ENCODE peak calls at places on chromosomes 4 and X, in four cellular contexts. One of them, this sample, is unnamed.

GRCh38 chrX:64093761-64094160 is 111.7 kb downstream of the AMER1 start:
- DNase-seq in DND-41: no peak
- DNase-seq in uterus: no peak
- DNase-seq in right lobe of liver: no peak
- DNase-seq in this sample: no peak

GRCh38 chrX:97372006-97372766 is 488.5 kb downstream of the RPA4 start:
- DNase-seq in DND-41: no peak
- DNase-seq in uterus: no peak
- DNase-seq in right lobe of liver: no peak
- DNase-seq in this sample: no peak

GRCh38 chrX:130869239-130869638 is 33.8 kb downstream of the ENOX2 start:
- DNase-seq in DND-41: no peak
- DNase-seq in uterus: no peak
- DNase-seq in right lobe of liver: no peak
- DNase-seq in this sample: no peak

GRCh38 chr4:55554453-55555030 is 7.8 kb upstream of the CLOCK start:
- DNase-seq in DND-41: no peak
- DNase-seq in uterus: no peak
- DNase-seq in right lobe of liver: no peak
- DNase-seq in this sample: no peak

GRCh38 chr4:30757357-30757756 is 37.2 kb downstream of the PCDH7 start:
- DNase-seq in DND-41: no peak
- DNase-seq in uterus: no peak
- DNase-seq in right lobe of liver: no peak
- DNase-seq in this sample: no peak

GRCh38 chr4:4398430-4398829 is 11.5 kb downstream of the NSG1 start:
- DNase-seq in DND-41: no peak
- DNase-seq in uterus: no peak
- DNase-seq in right lobe of liver: no peak
- DNase-seq in this sample: no peak

GRCh38 chr4:189940178-189941004 is at the start of gene FRG1:
- DNase-seq in DND-41: peak
- DNase-seq in uterus: peak
- DNase-seq in right lobe of liver: peak
- DNase-seq in this sample: peak

GRCh38 chr4:137981277-137981676 is 260.9 kb downstream of the SLC7A11 start:
- DNase-seq in DND-41: no peak
- DNase-seq in uterus: no peak
- DNase-seq in right lobe of liver: no peak
- DNase-seq in this sample: no peak

GRCh38 chr4:138897818-138898226 is 117.8 kb upstream of the NOCT start:
- DNase-seq in DND-41: no peak
- DNase-seq in uterus: no peak
- DNase-seq in right lobe of liver: no peak
- DNase-seq in this sample: peak

GRCh38 chr4:105520819-105521790 is 31.3 kb upstream of the ARHGEF38 start:
- DNase-seq in DND-41: peak
- DNase-seq in uterus: no peak
- DNase-seq in right lobe of liver: no peak
- DNase-seq in this sample: no peak

GRCh38 chrX:10171291-10171690 is 14.5 kb downstream of the CLCN4 start:
- DNase-seq in DND-41: no peak
- DNase-seq in uterus: no peak
- DNase-seq in right lobe of liver: no peak
- DNase-seq in this sample: no peak

GRCh38 chr4:54066718-54067129 is 2.3 kb upstream of the CHIC2 start:
- DNase-seq in DND-41: no peak
- DNase-seq in uterus: no peak
- DNase-seq in right lobe of liver: no peak
- DNase-seq in this sample: peak

GRCh38 chr4:183268556-183268955 is 51.5 kb downstream of the CLDN22 start:
- DNase-seq in DND-41: no peak
- DNase-seq in uterus: no peak
- DNase-seq in right lobe of liver: no peak
- DNase-seq in this sample: no peak

GRCh38 chr4:69534697-69535096 is 39.0 kb upstream of the UGT2B4 start:
- DNase-seq in DND-41: no peak
- DNase-seq in uterus: no peak
- DNase-seq in right lobe of liver: no peak
- DNase-seq in this sample: no peak

GRCh38 chr4:189823611-189824010 is 117.1 kb upstream of the FRG1 start:
- DNase-seq in DND-41: no peak
- DNase-seq in uterus: no peak
- DNase-seq in right lobe of liver: no peak
- DNase-seq in this sample: no peak

GRCh38 chrX:10356979-10357378 is 200.2 kb downstream of the CLCN4 start:
- DNase-seq in DND-41: no peak
- DNase-seq in uterus: no peak
- DNase-seq in right lobe of liver: no peak
- DNase-seq in this sample: no peak

GRCh38 chr4:89301902-89302301 is 5.7 kb downstream of the GPRIN3 start:
- DNase-seq in DND-41: no peak
- DNase-seq in uterus: no peak
- DNase-seq in right lobe of liver: no peak
- DNase-seq in this sample: no peak

GRCh38 chr4:48490680-48491513 is 845 bp downstream of the ZAR1 start:
- DNase-seq in DND-41: no peak
- DNase-seq in uterus: no peak
- DNase-seq in right lobe of liver: no peak
- DNase-seq in this sample: no peak

GRCh38 chr4:73417973-73418372 is 13.9 kb downstream of the ALB start:
- DNase-seq in DND-41: peak
- DNase-seq in uterus: no peak
- DNase-seq in right lobe of liver: no peak
- DNase-seq in this sample: no peak

GRCh38 chr4:153146031-153146430 is 58.2 kb upstream of the TRIM2 start:
- DNase-seq in DND-41: no peak
- DNase-seq in uterus: no peak
- DNase-seq in right lobe of liver: no peak
- DNase-seq in this sample: no peak

GRCh38 chrX:67555578-67556203 is 11.9 kb downstream of the AR start:
- DNase-seq in DND-41: peak
- DNase-seq in uterus: no peak
- DNase-seq in right lobe of liver: peak
- DNase-seq in this sample: no peak

GRCh38 chr4:151540728-151541437 is 131.9 kb downstream of the FHIP1A start:
- DNase-seq in DND-41: no peak
- DNase-seq in uterus: peak
- DNase-seq in right lobe of liver: no peak
- DNase-seq in this sample: peak

GRCh38 chr4:184355111-184355604 is 119.2 kb downstream of the IRF2 start:
- DNase-seq in DND-41: peak
- DNase-seq in uterus: peak
- DNase-seq in right lobe of liver: no peak
- DNase-seq in this sample: peak

GRCh38 chr4:118967393-118967792 is 78.7 kb downstream of the SYNPO2 start:
- DNase-seq in DND-41: no peak
- DNase-seq in uterus: peak
- DNase-seq in right lobe of liver: no peak
- DNase-seq in this sample: no peak

GRCh38 chr4:151517896-151518295 is 108.9 kb downstream of the FHIP1A start:
- DNase-seq in DND-41: no peak
- DNase-seq in uterus: no peak
- DNase-seq in right lobe of liver: no peak
- DNase-seq in this sample: no peak

GRCh38 chrX:54359408-54359807 is 1.6 kb upstream of the WNK3 start:
- DNase-seq in DND-41: no peak
- DNase-seq in uterus: no peak
- DNase-seq in right lobe of liver: no peak
- DNase-seq in this sample: no peak
- H3K27ac ChIP-seq in DND-41: no peak
- H3K27ac ChIP-seq in uterus: no peak
- H3K27ac ChIP-seq in right lobe of liver: peak
- H3K27ac ChIP-seq in this sample: no peak

GRCh38 chr4:5979981-5980380 is 38.2 kb downstream of the C4orf50 start:
- DNase-seq in DND-41: no peak
- DNase-seq in uterus: peak
- DNase-seq in right lobe of liver: no peak
- DNase-seq in this sample: no peak
- H3K4me3 ChIP-seq in DND-41: no peak
- H3K4me3 ChIP-seq in uterus: no peak
- H3K4me3 ChIP-seq in right lobe of liver: no peak
- H3K4me3 ChIP-seq in this sample: no peak

DNA sequence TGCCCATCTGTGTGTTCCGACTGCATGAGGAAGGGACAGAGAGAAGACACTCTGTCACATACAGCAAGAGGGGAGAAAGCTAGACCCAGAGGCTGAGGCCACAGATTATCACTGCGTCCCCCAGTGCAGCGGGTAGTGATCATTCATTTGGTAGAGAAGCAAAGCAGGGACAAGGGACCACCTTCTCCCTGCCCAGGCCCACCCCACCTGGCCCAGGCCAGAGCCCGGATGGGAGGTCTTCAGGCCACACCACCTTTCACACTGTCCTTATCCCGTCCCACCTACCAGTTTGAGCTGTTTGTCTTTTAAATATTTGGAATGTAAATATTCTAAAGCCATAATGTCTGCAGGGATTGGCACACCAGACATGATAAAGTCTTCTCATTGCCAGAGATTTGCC is 10.6 kb downstream of the TNIP2 start:
- DNase-seq in DND-41: no peak
- DNase-seq in uterus: no peak
- DNase-seq in right lobe of liver: peak
- DNase-seq in this sample: no peak
- H3K27ac ChIP-seq in DND-41: no peak
- H3K27ac ChIP-seq in uterus: no peak
- H3K27ac ChIP-seq in right lobe of liver: no peak
- H3K27ac ChIP-seq in this sample: peak

GRCh38 chr4:6517171-6517570 is 44.8 kb upstream of the PPP2R2C start:
- DNase-seq in DND-41: no peak
- DNase-seq in uterus: no peak
- DNase-seq in right lobe of liver: no peak
- DNase-seq in this sample: no peak
- H3K4me3 ChIP-seq in DND-41: no peak
- H3K4me3 ChIP-seq in uterus: no peak
- H3K4me3 ChIP-seq in right lobe of liver: no peak
- H3K4me3 ChIP-seq in this sample: no peak

GRCh38 chr4:168866635-168867034 is 143.4 kb downstream of the CBR4 start:
- DNase-seq in DND-41: no peak
- DNase-seq in uterus: no peak
- DNase-seq in right lobe of liver: no peak
- DNase-seq in this sample: no peak
- H3K27ac ChIP-seq in DND-41: no peak
- H3K27ac ChIP-seq in uterus: no peak
- H3K27ac ChIP-seq in right lobe of liver: no peak
- H3K27ac ChIP-seq in this sample: no peak

GRCh38 chr4:26021417-26022345 is 107.7 kb downstream of the SMIM20 start:
- DNase-seq in DND-41: no peak
- DNase-seq in uterus: no peak
- DNase-seq in right lobe of liver: no peak
- DNase-seq in this sample: no peak

GRCh38 chr4:26022346-26022891 is 108.4 kb downstream of the SMIM20 start:
- DNase-seq in DND-41: no peak
- DNase-seq in uterus: no peak
- DNase-seq in right lobe of liver: no peak
- DNase-seq in this sample: peak

GRCh38 chr4:26024079-26024478 is 110.1 kb downstream of the SMIM20 start:
- DNase-seq in DND-41: no peak
- DNase-seq in uterus: no peak
- DNase-seq in right lobe of liver: no peak
- DNase-seq in this sample: no peak

GRCh38 chr4:26020896-26021295 is 106.9 kb downstream of the SMIM20 start:
- DNase-seq in DND-41: no peak
- DNase-seq in uterus: no peak
- DNase-seq in right lobe of liver: no peak
- DNase-seq in this sample: no peak

GRCh38 chr4:26023191-26023972 is 109.4 kb downstream of the SMIM20 start:
- DNase-seq in DND-41: no peak
- DNase-seq in uterus: no peak
- DNase-seq in right lobe of liver: no peak
- DNase-seq in this sample: no peak
- H3K4me3 ChIP-seq in DND-41: no peak
- H3K4me3 ChIP-seq in uterus: no peak
- H3K4me3 ChIP-seq in right lobe of liver: no peak
- H3K4me3 ChIP-seq in this sample: no peak

GRCh38 chrX:38930474-38930873 is 129.2 kb downstream of the MID1IP1 start:
- DNase-seq in DND-41: no peak
- DNase-seq in uterus: no peak
- DNase-seq in right lobe of liver: no peak
- DNase-seq in this sample: no peak
- H3K27ac ChIP-seq in DND-41: no peak
- H3K27ac ChIP-seq in uterus: no peak
- H3K27ac ChIP-seq in right lobe of liver: no peak
- H3K27ac ChIP-seq in this sample: no peak

GRCh38 chr4:26987191-26987590 is 126.5 kb downstream of the STIM2 start:
- DNase-seq in DND-41: no peak
- DNase-seq in uterus: no peak
- DNase-seq in right lobe of liver: no peak
- DNase-seq in this sample: no peak

GRCh38 chr4:26985836-26986235 is 125.2 kb downstream of the STIM2 start:
- DNase-seq in DND-41: peak
- DNase-seq in uterus: no peak
- DNase-seq in right lobe of liver: no peak
- DNase-seq in this sample: no peak

GRCh38 chr4:26984896-26985295 is 124.3 kb downstream of the STIM2 start:
- DNase-seq in DND-41: no peak
- DNase-seq in uterus: no peak
- DNase-seq in right lobe of liver: no peak
- DNase-seq in this sample: no peak
- H3K4me3 ChIP-seq in DND-41: no peak
- H3K4me3 ChIP-seq in uterus: no peak
- H3K4me3 ChIP-seq in right lobe of liver: no peak
- H3K4me3 ChIP-seq in this sample: no peak

GRCh38 chrX:154358829-154359228 is 15.6 kb downstream of the FLNA start:
- DNase-seq in DND-41: no peak
- DNase-seq in uterus: no peak
- DNase-seq in right lobe of liver: peak
- DNase-seq in this sample: no peak
- H3K27ac ChIP-seq in DND-41: no peak
- H3K27ac ChIP-seq in uterus: peak
- H3K27ac ChIP-seq in right lobe of liver: peak
- H3K27ac ChIP-seq in this sample: no peak

This sample was measured in SJSA1.